ENCODE peak calls at places on chromosomes 5 and 9, in five cellular contexts. H is SK-N-SH, J is transverse colon, V is HepG2, Z is A549. Y is an unnamed sample.

GRCh38 chr5:91417219-91417618 is 34.1 kb upstream of the ARRDC3 start:
- DNase-seq in H (no peak), J (no peak), V (no peak), Z (no peak), Y (no peak)

GRCh38 chr5:56951131-56951945 is 585 bp downstream of the MIER3 start:
- DNase-seq in H (peak; percentile 82), J (peak; percentile 33), V (no peak), Z (peak; percentile 31), Y (peak; percentile 65)

GRCh38 chr9:98873535-98874432 is 66.3 kb downstream of the GALNT12 start:
- DNase-seq in H (no peak), J (no peak), V (no peak), Z (no peak), Y (peak; percentile 59)

GRCh38 chr5:96968614-96969013 is 32.7 kb downstream of the LNPEP start:
- DNase-seq in H (no peak), J (no peak), V (no peak), Z (no peak), Y (no peak)

GRCh38 chr9:126450537-126451205 is 124.0 kb downstream of the MVB12B start:
- DNase-seq in H (no peak), J (no peak), V (no peak), Z (no peak), Y (no peak)

GRCh38 chr9:133980864-133981588 is 11.1 kb downstream of the VAV2 start:
- DNase-seq in H (peak; percentile 45), J (no peak), V (no peak), Z (no peak), Y (no peak)

GRCh38 chr9:76876098-76876497 is 29.8 kb downstream of the PRUNE2 start:
- DNase-seq in H (no peak), J (no peak), V (no peak), Z (no peak), Y (no peak)

GRCh38 chr5:96324708-96325107 is 108.3 kb downstream of the PCSK1 start:
- DNase-seq in H (no peak), J (no peak), V (peak; percentile 22), Z (peak; percentile 10), Y (no peak)

GRCh38 chr9:138033950-138034349 is 156.4 kb downstream of the CACNA1B start:
- DNase-seq in H (no peak), J (no peak), V (no peak), Z (no peak), Y (no peak)

GRCh38 chr5:168291281-168291960 is at the start of gene WWC1:
- DNase-seq in H (peak; percentile 92), J (peak; percentile 91), V (peak; percentile 63), Z (peak; percentile 86), Y (peak; percentile 40)

GRCh38 chr9:124198948-124199347 is 58.8 kb upstream of the NEK6 start:
- DNase-seq in H (no peak), J (no peak), V (no peak), Z (no peak), Y (no peak)

GRCh38 chr5:78677777-78678668 is 29.5 kb upstream of the LHFPL2 start:
- DNase-seq in H (peak; percentile 60), J (peak; percentile 40), V (no peak), Z (no peak), Y (peak; percentile 70)

GRCh38 chr5:10505517-10506095 is 58.3 kb upstream of the ANKRD33B start:
- DNase-seq in H (no peak), J (no peak), V (no peak), Z (no peak), Y (no peak)

DNA sequence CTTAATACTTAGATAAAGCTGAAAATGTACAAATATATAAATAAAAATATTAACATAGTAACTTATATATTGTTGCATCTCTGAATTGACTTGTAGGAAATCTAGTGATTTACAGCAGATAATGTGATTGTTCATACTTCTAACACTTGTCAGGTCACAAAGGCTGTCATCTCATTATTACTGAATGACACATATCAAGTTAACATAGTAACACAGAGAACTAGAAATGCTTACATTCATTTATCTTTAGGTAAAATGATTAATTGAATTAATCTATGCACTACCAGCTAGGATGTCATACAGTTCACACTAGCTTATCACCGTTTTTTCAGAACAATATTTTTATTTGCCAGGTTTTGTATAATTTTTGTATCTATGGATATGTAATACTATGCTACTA is 189.8 kb upstream of the SH3GL2 start:
- DNase-seq in H (no peak), J (no peak), V (no peak), Z (no peak), Y (no peak)
- TF ChIP-seq EP300 in H (no peak), J (no peak), V (no peak), Z (no peak), Y (no peak)

GRCh38 chr5:72440207-72440638 is 67.0 kb downstream of the ZNF366 start:
- DNase-seq in H (no peak), J (no peak), V (no peak), Z (no peak), Y (no peak)
- TF ChIP-seq EP300 in H (no peak), J (no peak), V (no peak), Z (no peak), Y (no peak)

GRCh38 chr5:81756016-81756415 is 5.1 kb upstream of the SSBP2 start:
- DNase-seq in H (no peak), J (no peak), V (no peak), Z (no peak), Y (no peak)

GRCh38 chr5:81753429-81753828 is 2.5 kb upstream of the SSBP2 start:
- DNase-seq in H (no peak), J (no peak), V (no peak), Z (no peak), Y (no peak)

GRCh38 chr5:81754621-81755020 is 3.7 kb upstream of the SSBP2 start:
- DNase-seq in H (no peak), J (no peak), V (no peak), Z (no peak), Y (no peak)

GRCh38 chr5:81757404-81757803 is 6.5 kb upstream of the SSBP2 start:
- DNase-seq in H (no peak), J (no peak), V (no peak), Z (no peak), Y (no peak)

GRCh38 chr5:81755320-81755719 is 4.4 kb upstream of the SSBP2 start:
- DNase-seq in H (no peak), J (peak; percentile 22), V (peak; percentile 20), Z (peak; percentile 80), Y (no peak)
- TF ChIP-seq EP300 in H (no peak), J (no peak), V (no peak), Z (no peak), Y (peak; percentile 49)

DNA sequence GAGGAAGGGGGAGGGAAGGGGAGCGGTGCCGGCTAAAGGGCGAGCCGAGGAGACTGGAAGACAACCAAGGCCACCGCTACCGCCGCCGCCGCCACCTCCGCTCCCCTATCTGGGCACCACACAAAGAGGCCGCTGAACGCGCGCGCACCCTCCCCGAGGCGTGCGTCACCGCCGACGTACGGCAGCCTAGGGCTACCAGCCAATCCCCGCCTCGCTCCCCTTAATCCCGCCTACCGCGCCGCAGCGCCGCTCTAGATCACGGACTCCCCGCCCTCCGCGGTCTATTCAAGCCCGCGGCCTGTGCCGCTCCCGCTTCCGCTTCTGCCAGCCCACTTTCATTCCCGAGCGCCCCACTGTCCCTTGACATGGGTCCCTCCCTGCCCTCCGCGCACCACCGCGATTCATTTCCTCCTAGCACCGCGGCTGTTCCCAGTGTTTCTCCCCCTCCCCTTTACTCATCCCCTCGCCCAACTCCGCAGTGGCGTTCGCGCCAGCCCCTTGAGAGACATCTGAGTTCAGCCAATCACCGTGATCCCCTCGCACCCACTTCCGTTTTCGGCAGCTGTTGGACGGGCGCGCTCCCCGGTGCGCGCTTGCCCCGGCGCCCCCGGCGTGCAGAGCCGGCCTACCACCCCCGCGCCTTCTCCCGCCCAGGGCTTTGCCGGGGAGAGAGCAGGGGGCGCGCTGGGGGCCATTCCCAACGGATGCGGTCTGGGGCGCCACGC is at the start of gene HNRNPA0:
- DNase-seq in H (peak; percentile 97), J (peak; percentile 98), V (peak; percentile 92), Z (peak; percentile 97), Y (peak; percentile 97)
- TF ChIP-seq EP300 in H (peak; percentile 99), J (no peak), V (no peak), Z (no peak), Y (peak; percentile 8)

GRCh38 chr9:127979333-127980055 is 1.3 kb downstream of the EEIG1 start:
- DNase-seq in H (peak; percentile 62), J (peak; percentile 75), V (peak; percentile 41), Z (no peak), Y (peak; percentile 72)

GRCh38 chr9:127979015-127979332 is 1.8 kb downstream of the EEIG1 start:
- DNase-seq in H (no peak), J (no peak), V (no peak), Z (no peak), Y (no peak)

GRCh38 chr9:127981559-127982121 is 851 bp upstream of the EEIG1 start:
- DNase-seq in H (no peak), J (no peak), V (no peak), Z (no peak), Y (peak; percentile 34)

GRCh38 chr9:127980056-127980705 is 608 bp downstream of the EEIG1 start:
- DNase-seq in H (peak; percentile 75), J (peak; percentile 79), V (no peak), Z (no peak), Y (peak; percentile 42)

DNA sequence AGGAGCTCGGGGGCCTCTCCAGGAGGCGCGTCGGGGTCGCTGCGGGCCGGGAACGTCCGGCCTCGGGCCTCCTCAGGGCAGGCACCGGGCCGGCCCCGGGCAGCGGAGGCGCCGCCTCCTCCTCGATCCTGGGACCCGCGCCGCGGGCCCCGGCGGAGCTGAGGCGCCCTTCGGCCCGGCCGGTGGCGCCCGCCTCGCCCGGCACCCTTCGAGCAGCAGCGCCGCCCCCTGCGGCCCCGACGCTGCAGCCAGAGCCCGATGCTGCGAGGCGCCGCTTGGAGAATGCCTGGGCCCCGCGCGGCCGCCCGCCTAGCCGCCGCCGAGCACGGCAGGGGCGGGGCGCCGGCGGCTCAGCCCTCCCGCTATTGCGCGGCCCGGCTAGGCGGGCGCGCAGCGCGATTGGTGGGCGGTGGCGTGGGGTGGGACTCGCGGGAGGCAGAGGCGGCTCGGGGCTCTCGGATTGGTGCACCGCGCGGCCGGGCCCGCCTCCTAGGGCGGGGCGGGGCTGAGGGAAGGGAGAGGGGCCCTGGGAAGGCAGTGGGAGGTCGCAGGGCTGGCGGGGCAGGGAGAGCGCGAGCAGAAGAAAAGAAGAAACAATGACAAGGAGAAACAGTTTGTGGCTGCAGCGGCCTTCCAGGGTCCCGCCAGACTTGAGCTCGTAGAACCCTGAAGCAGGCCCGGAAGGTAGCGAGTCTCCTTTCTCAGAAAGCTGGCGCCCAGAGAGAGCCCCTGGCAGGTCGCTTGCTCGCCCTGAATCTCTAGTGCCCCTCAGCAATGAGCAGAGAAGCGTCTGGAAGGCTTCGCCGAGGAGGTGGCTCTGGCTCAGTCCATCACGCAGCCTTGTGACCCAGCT is at the start of gene EEIG1:
- DNase-seq in H (peak; percentile 98), J (peak; percentile 98), V (peak; percentile 80), Z (peak; percentile 88), Y (peak; percentile 95)
- TF ChIP-seq EP300 in H (no peak), J (no peak), V (no peak), Z (no peak), Y (no peak)

GRCh38 chr9:73595036-73595545 is 443.4 kb downstream of the ANXA1 start:
- DNase-seq in H (no peak), J (no peak), V (no peak), Z (no peak), Y (no peak)

DNA sequence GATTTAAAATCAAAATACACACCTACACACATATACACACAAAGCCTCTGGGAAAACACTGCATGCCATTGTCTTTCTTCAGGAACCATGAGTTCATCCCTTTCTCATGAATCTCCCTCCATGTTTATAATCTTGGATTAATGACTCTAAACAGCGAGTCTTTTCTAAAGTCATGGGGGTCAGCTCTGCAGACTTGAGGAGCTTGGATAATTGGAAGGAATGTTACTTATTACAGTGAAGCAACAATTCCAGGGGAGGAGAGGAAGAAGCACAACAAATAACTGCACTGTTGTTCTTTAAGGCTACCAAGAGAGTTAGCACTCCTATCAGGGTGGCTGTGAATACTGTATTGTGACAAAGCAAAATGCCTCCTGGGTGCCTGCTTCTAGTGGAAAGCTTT is 444.7 kb downstream of the ANXA1 start:
- DNase-seq in H (no peak), J (no peak), V (no peak), Z (no peak), Y (no peak)
- TF ChIP-seq EP300 in H (no peak), J (no peak), V (no peak), Z (no peak), Y (no peak)

GRCh38 chr9:72734631-72735030 is 213.2 kb downstream of the TMC1 start:
- DNase-seq in H (no peak), J (no peak), V (no peak), Z (no peak), Y (no peak)
- TF ChIP-seq EP300 in H (no peak), J (no peak), V (no peak), Z (no peak), Y (no peak)